ENCODE peak calls at places on chromosomes 3 and 15, in four cellular contexts. G is GM12878, V is HEK293T, A is HepG2. S is an unnamed sample.

GRCh38 chr15:66706225-66706732 is 4.2 kb downstream of the SMAD6 start:
- DNase-seq in G (no peak), V (no peak), A (no peak), S (peak)

GRCh38 chr15:47460775-47461174 is 256.5 kb upstream of the SEMA6D start:
- DNase-seq in G (no peak), V (no peak), A (no peak), S (no peak)

GRCh38 chr15:48520376-48521155 is 124.9 kb downstream of the FBN1 start:
- DNase-seq in G (no peak), V (no peak), A (peak), S (no peak)

GRCh38 chr3:24521306-24522154 is 26.9 kb upstream of the THRB start:
- DNase-seq in G (no peak), V (peak), A (peak), S (peak)

GRCh38 chr15:76161153-76162049 is 101.6 kb downstream of the TMEM266 start:
- DNase-seq in G (no peak), V (no peak), A (no peak), S (no peak)

GRCh38 chr15:71290002-71290401 is 174.7 kb downstream of the THSD4 start:
- DNase-seq in G (no peak), V (no peak), A (no peak), S (no peak)

GRCh38 chr3:102053375-102053989 is 204.2 kb downstream of the NFKBIZ start:
- DNase-seq in G (no peak), V (no peak), A (no peak), S (no peak)

GRCh38 chr15:74132681-74133070 is 2.3 kb downstream of the ISLR2 start:
- DNase-seq in G (no peak), V (no peak), A (no peak), S (no peak)

GRCh38 chr3:43998841-43999805 is 242.6 kb upstream of the TOPAZ1 start:
- DNase-seq in G (no peak), V (peak), A (no peak), S (no peak)

GRCh38 chr3:27532426-27532825 is 48.2 kb upstream of the SLC4A7 start:
- DNase-seq in G (no peak), V (no peak), A (no peak), S (no peak)

GRCh38 chr3:136624894-136625815 is 127.0 kb downstream of the STAG1 start:
- DNase-seq in G (peak), V (no peak), A (peak), S (no peak)

GRCh38 chr3:103794656-103795055 is 1359.8 kb downstream of the ZPLD1 start:
- DNase-seq in G (no peak), V (peak), A (peak), S (no peak)

GRCh38 chr3:161500057-161500836 is 3.6 kb downstream of the OTOL1 start:
- DNase-seq in G (no peak), V (no peak), A (peak), S (no peak)
- TF ChIP-seq TARDBP in G (no peak), V (no peak), A (no peak), S (no peak)

GRCh38 chr15:43872416-43873020 is 45.7 kb downstream of the WDR76 start:
- DNase-seq in G (peak), V (peak), A (peak), S (peak)
- TF ChIP-seq TARDBP in G (no peak), V (no peak), A (no peak), S (no peak)

DNA sequence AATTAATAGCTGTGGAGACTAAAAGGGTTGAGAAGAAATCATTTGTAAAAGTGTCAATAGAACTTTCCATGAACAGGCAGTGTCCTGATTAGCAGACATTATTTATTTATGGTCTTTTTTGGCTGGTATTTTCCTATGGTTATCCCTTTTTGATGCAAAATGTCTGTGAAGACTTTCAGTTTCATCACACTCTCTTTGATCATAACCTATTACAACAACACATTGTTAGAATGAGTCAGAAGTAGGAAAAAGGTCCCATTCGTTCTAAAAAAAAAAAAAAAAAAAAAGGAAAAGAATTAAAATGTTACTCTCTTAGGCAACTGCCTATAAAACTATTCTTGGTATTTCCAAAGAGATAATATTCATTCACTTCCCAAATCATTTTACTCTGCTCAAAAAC is 62.1 kb downstream of the SLC49A4 start:
- DNase-seq in G (no peak), V (no peak), A (no peak), S (no peak)
- TF ChIP-seq TARDBP in G (no peak), V (no peak), A (no peak), S (no peak)

DNA sequence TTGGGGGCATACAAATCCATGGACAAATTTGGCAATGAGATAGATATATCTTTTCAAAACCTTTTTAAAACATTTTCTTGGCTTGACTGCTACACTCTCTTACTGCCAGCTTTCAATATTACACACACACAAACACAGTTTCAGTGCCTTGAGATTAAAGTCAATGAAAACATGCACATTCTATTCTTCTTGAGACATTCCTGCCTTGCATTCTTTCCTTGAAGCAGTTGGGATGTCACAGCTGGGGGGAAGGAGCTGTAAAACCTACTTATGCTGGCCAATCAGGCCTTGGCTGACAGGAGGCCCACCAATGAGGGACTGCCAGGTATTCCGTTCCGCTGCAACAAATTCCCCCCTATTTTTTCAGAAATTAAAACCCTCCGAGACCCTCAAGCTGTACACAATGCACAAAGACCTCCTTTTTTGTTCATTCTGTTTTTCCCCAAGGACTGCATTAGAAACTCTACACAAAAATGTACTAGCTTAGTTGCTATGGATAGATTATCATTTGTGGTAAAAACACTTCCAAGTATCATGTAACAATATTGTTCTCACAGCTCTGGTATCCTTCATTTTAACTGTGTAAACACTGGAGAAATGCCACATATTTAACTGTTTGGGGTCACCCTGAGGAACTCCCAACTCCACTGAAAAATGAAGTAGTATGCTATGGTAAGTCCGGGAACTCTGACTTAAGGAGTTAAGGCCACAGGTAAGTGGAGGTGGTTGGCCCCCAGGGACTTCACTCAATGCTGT is 18.5 kb downstream of the FSTL1 start:
- DNase-seq in G (no peak), V (no peak), A (no peak), S (no peak)
- TF ChIP-seq TARDBP in G (no peak), V (no peak), A (no peak), S (no peak)

DNA sequence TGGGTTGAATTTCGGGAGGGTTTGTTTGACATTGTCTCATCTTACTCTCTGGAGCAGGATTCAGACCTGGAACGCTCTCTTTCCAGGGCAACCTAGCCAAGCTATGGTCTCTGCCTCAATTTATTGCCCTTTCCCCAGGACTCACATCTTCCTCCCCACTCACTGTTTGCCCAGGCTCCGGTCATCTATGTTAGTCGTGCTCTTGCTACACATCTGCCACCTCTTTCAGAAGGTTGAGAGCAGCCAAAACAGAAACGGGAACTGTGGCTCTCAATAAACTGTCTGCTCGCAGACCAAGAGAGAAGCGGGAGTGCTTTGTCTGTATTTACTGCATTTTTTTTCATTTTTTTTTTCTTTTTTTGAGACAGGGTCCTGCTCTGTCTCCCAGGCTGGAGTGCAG is 81.6 kb downstream of the ST6GAL1 start:
- DNase-seq in G (no peak), V (no peak), A (no peak), S (no peak)
- TF ChIP-seq TARDBP in G (no peak), V (no peak), A (no peak), S (no peak)

GRCh38 chr15:98735304-98735703 is 87.0 kb downstream of the IGF1R start:
- DNase-seq in G (no peak), V (no peak), A (no peak), S (no peak)

GRCh38 chr15:98738689-98739411 is 90.5 kb downstream of the IGF1R start:
- DNase-seq in G (no peak), V (no peak), A (peak), S (no peak)

GRCh38 chr15:98737122-98737521 is 88.8 kb downstream of the IGF1R start:
- DNase-seq in G (no peak), V (no peak), A (no peak), S (no peak)

GRCh38 chr15:98735895-98736617 is 87.7 kb downstream of the IGF1R start:
- DNase-seq in G (no peak), V (no peak), A (no peak), S (no peak)

GRCh38 chr15:98737721-98738120 is 89.4 kb downstream of the IGF1R start:
- DNase-seq in G (no peak), V (no peak), A (peak), S (no peak)
- TF ChIP-seq TARDBP in G (no peak), V (no peak), A (peak), S (no peak)

GRCh38 chr3:10093678-10094077 is 14.4 kb downstream of the FANCD2OS start:
- DNase-seq in G (no peak), V (no peak), A (no peak), S (no peak)

DNA sequence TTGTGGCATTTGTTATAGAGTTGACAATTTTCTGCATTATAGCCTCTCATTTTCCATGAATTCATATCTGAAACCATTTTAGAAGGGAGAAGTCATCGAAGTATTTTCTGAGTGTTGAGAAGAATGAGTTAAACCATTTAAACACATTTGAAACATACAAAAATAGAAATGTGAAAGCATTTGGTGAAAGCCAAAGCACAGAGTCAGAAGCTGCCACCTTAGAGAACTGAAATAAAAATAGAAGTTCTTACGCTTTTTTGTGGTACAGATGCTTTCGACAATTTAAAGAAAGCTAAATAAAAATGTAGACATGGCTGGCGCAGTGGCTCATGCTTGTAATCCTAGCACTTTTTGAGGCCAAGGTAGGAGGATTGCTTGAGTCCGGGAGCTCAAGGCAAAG is 9.0 kb downstream of the FANCD2OS start:
- DNase-seq in G (no peak), V (no peak), A (no peak), S (no peak)
- TF ChIP-seq TARDBP in G (no peak), V (no peak), A (no peak), S (no peak)